ENCODE peak calls at places on chromosomes 11 and 22, in seven cellular contexts. One of them, this sample, is unnamed.

GRCh38 chr11:86182976-86183584 is 61.5 kb upstream of the EED start:
- DNase-seq in choroid plexus epithelial cell: peak
- DNase-seq in non-pigmented ciliary epithelial cell: no peak
- DNase-seq in foreskin fibroblast: no peak
- DNase-seq in stimulated activated CD4-positive, alpha-beta T cell treated with anti-CD3 and anti-CD28 coated beads, Interleukin-1b, Interleukin-23, amount 100 ng/mL, for 1 hour: peak
- DNase-seq in OCI-M1: peak
- DNase-seq in Daoy: peak
- DNase-seq in this sample: no peak

GRCh38 chr11:43282607-43283440 is 29.0 kb upstream of the API5 start:
- DNase-seq in choroid plexus epithelial cell: peak
- DNase-seq in non-pigmented ciliary epithelial cell: no peak
- DNase-seq in foreskin fibroblast: peak
- DNase-seq in stimulated activated CD4-positive, alpha-beta T cell treated with anti-CD3 and anti-CD28 coated beads, Interleukin-1b, Interleukin-23, amount 100 ng/mL, for 1 hour: peak
- DNase-seq in OCI-M1: peak
- DNase-seq in Daoy: peak
- DNase-seq in this sample: peak

GRCh38 chr11:118947999-118948398 is 8.1 kb upstream of the UPK2 start:
- DNase-seq in choroid plexus epithelial cell: no peak
- DNase-seq in non-pigmented ciliary epithelial cell: no peak
- DNase-seq in foreskin fibroblast: no peak
- DNase-seq in stimulated activated CD4-positive, alpha-beta T cell treated with anti-CD3 and anti-CD28 coated beads, Interleukin-1b, Interleukin-23, amount 100 ng/mL, for 1 hour: no peak
- DNase-seq in OCI-M1: no peak
- DNase-seq in Daoy: no peak
- DNase-seq in this sample: no peak

GRCh38 chr11:78655561-78655960 is 80.9 kb upstream of the NARS2 start:
- DNase-seq in choroid plexus epithelial cell: no peak
- DNase-seq in non-pigmented ciliary epithelial cell: no peak
- DNase-seq in foreskin fibroblast: no peak
- DNase-seq in stimulated activated CD4-positive, alpha-beta T cell treated with anti-CD3 and anti-CD28 coated beads, Interleukin-1b, Interleukin-23, amount 100 ng/mL, for 1 hour: no peak
- DNase-seq in OCI-M1: no peak
- DNase-seq in Daoy: no peak
- DNase-seq in this sample: no peak

GRCh38 chr22:22928666-22929380 is 41.2 kb downstream of the IGLL5 start:
- DNase-seq in choroid plexus epithelial cell: peak
- DNase-seq in non-pigmented ciliary epithelial cell: no peak
- DNase-seq in foreskin fibroblast: peak
- DNase-seq in stimulated activated CD4-positive, alpha-beta T cell treated with anti-CD3 and anti-CD28 coated beads, Interleukin-1b, Interleukin-23, amount 100 ng/mL, for 1 hour: no peak
- DNase-seq in OCI-M1: peak
- DNase-seq in Daoy: peak
- DNase-seq in this sample: no peak

GRCh38 chr11:78767409-78767932 is 192.8 kb upstream of the NARS2 start:
- DNase-seq in choroid plexus epithelial cell: no peak
- DNase-seq in non-pigmented ciliary epithelial cell: no peak
- DNase-seq in foreskin fibroblast: no peak
- DNase-seq in stimulated activated CD4-positive, alpha-beta T cell treated with anti-CD3 and anti-CD28 coated beads, Interleukin-1b, Interleukin-23, amount 100 ng/mL, for 1 hour: no peak
- DNase-seq in OCI-M1: no peak
- DNase-seq in Daoy: no peak
- DNase-seq in this sample: no peak

GRCh38 chr11:80349986-80350385 is 909.2 kb upstream of the TENM4 start:
- DNase-seq in choroid plexus epithelial cell: no peak
- DNase-seq in non-pigmented ciliary epithelial cell: no peak
- DNase-seq in foreskin fibroblast: no peak
- DNase-seq in stimulated activated CD4-positive, alpha-beta T cell treated with anti-CD3 and anti-CD28 coated beads, Interleukin-1b, Interleukin-23, amount 100 ng/mL, for 1 hour: no peak
- DNase-seq in OCI-M1: no peak
- DNase-seq in Daoy: no peak
- DNase-seq in this sample: no peak

GRCh38 chr11:73384871-73385692 is 8.9 kb downstream of the RELT start:
- DNase-seq in choroid plexus epithelial cell: peak
- DNase-seq in non-pigmented ciliary epithelial cell: no peak
- DNase-seq in foreskin fibroblast: no peak
- DNase-seq in stimulated activated CD4-positive, alpha-beta T cell treated with anti-CD3 and anti-CD28 coated beads, Interleukin-1b, Interleukin-23, amount 100 ng/mL, for 1 hour: no peak
- DNase-seq in OCI-M1: peak
- DNase-seq in Daoy: no peak
- DNase-seq in this sample: no peak

GRCh38 chr22:48667289-48667688 is 1160.4 kb downstream of the BRD1 start:
- DNase-seq in choroid plexus epithelial cell: no peak
- DNase-seq in non-pigmented ciliary epithelial cell: no peak
- DNase-seq in foreskin fibroblast: no peak
- DNase-seq in stimulated activated CD4-positive, alpha-beta T cell treated with anti-CD3 and anti-CD28 coated beads, Interleukin-1b, Interleukin-23, amount 100 ng/mL, for 1 hour: no peak
- DNase-seq in OCI-M1: no peak
- DNase-seq in Daoy: no peak
- DNase-seq in this sample: no peak

GRCh38 chr11:61744181-61744580 is 8.3 kb upstream of the MYRF start:
- DNase-seq in choroid plexus epithelial cell: no peak
- DNase-seq in non-pigmented ciliary epithelial cell: no peak
- DNase-seq in foreskin fibroblast: no peak
- DNase-seq in stimulated activated CD4-positive, alpha-beta T cell treated with anti-CD3 and anti-CD28 coated beads, Interleukin-1b, Interleukin-23, amount 100 ng/mL, for 1 hour: no peak
- DNase-seq in OCI-M1: no peak
- DNase-seq in Daoy: no peak
- DNase-seq in this sample: no peak

GRCh38 chr11:72735495-72736027 is 16.6 kb downstream of the ARAP1 start:
- DNase-seq in choroid plexus epithelial cell: peak
- DNase-seq in non-pigmented ciliary epithelial cell: no peak
- DNase-seq in foreskin fibroblast: peak
- DNase-seq in stimulated activated CD4-positive, alpha-beta T cell treated with anti-CD3 and anti-CD28 coated beads, Interleukin-1b, Interleukin-23, amount 100 ng/mL, for 1 hour: no peak
- DNase-seq in OCI-M1: peak
- DNase-seq in Daoy: peak
- DNase-seq in this sample: no peak

GRCh38 chr11:65417221-65417701 is 5.3 kb upstream of the NEAT1 start:
- DNase-seq in choroid plexus epithelial cell: no peak
- DNase-seq in non-pigmented ciliary epithelial cell: no peak
- DNase-seq in foreskin fibroblast: no peak
- DNase-seq in stimulated activated CD4-positive, alpha-beta T cell treated with anti-CD3 and anti-CD28 coated beads, Interleukin-1b, Interleukin-23, amount 100 ng/mL, for 1 hour: no peak
- DNase-seq in OCI-M1: peak
- DNase-seq in Daoy: no peak
- DNase-seq in this sample: no peak

GRCh38 chr22:28896611-28897010 is 13.2 kb downstream of the ZNRF3 start:
- DNase-seq in choroid plexus epithelial cell: no peak
- DNase-seq in non-pigmented ciliary epithelial cell: no peak
- DNase-seq in foreskin fibroblast: no peak
- DNase-seq in stimulated activated CD4-positive, alpha-beta T cell treated with anti-CD3 and anti-CD28 coated beads, Interleukin-1b, Interleukin-23, amount 100 ng/mL, for 1 hour: no peak
- DNase-seq in OCI-M1: no peak
- DNase-seq in Daoy: no peak
- DNase-seq in this sample: no peak

GRCh38 chr11:396511-396947 is 2.5 kb downstream of the PKP3 start:
- DNase-seq in choroid plexus epithelial cell: peak
- DNase-seq in non-pigmented ciliary epithelial cell: no peak
- DNase-seq in foreskin fibroblast: peak
- DNase-seq in stimulated activated CD4-positive, alpha-beta T cell treated with anti-CD3 and anti-CD28 coated beads, Interleukin-1b, Interleukin-23, amount 100 ng/mL, for 1 hour: no peak
- DNase-seq in OCI-M1: no peak
- DNase-seq in Daoy: peak
- DNase-seq in this sample: no peak

GRCh38 chr11:123702137-123702536 is 39.3 kb downstream of the ZNF202 start:
- DNase-seq in choroid plexus epithelial cell: no peak
- DNase-seq in non-pigmented ciliary epithelial cell: no peak
- DNase-seq in foreskin fibroblast: no peak
- DNase-seq in stimulated activated CD4-positive, alpha-beta T cell treated with anti-CD3 and anti-CD28 coated beads, Interleukin-1b, Interleukin-23, amount 100 ng/mL, for 1 hour: no peak
- DNase-seq in OCI-M1: no peak
- DNase-seq in Daoy: peak
- DNase-seq in this sample: no peak

GRCh38 chr22:19615867-19616581 is 91.8 kb upstream of the CLDN5 start:
- DNase-seq in choroid plexus epithelial cell: no peak
- DNase-seq in non-pigmented ciliary epithelial cell: no peak
- DNase-seq in foreskin fibroblast: no peak
- DNase-seq in stimulated activated CD4-positive, alpha-beta T cell treated with anti-CD3 and anti-CD28 coated beads, Interleukin-1b, Interleukin-23, amount 100 ng/mL, for 1 hour: no peak
- DNase-seq in OCI-M1: no peak
- DNase-seq in Daoy: no peak
- DNase-seq in this sample: no peak

GRCh38 chr11:57763568-57763967 is 2.0 kb downstream of the CTNND1 start:
- DNase-seq in choroid plexus epithelial cell: peak
- DNase-seq in non-pigmented ciliary epithelial cell: no peak
- DNase-seq in foreskin fibroblast: no peak
- DNase-seq in stimulated activated CD4-positive, alpha-beta T cell treated with anti-CD3 and anti-CD28 coated beads, Interleukin-1b, Interleukin-23, amount 100 ng/mL, for 1 hour: no peak
- DNase-seq in OCI-M1: peak
- DNase-seq in Daoy: peak
- DNase-seq in this sample: no peak

GRCh38 chr11:27171391-27171790 is 130.8 kb downstream of the BBOX1 start:
- DNase-seq in choroid plexus epithelial cell: no peak
- DNase-seq in non-pigmented ciliary epithelial cell: no peak
- DNase-seq in foreskin fibroblast: no peak
- DNase-seq in stimulated activated CD4-positive, alpha-beta T cell treated with anti-CD3 and anti-CD28 coated beads, Interleukin-1b, Interleukin-23, amount 100 ng/mL, for 1 hour: no peak
- DNase-seq in OCI-M1: no peak
- DNase-seq in Daoy: peak
- DNase-seq in this sample: no peak

GRCh38 chr22:23901600-23901999 is 7.4 kb downstream of the MIF start:
- DNase-seq in choroid plexus epithelial cell: no peak
- DNase-seq in non-pigmented ciliary epithelial cell: no peak
- DNase-seq in foreskin fibroblast: no peak
- DNase-seq in stimulated activated CD4-positive, alpha-beta T cell treated with anti-CD3 and anti-CD28 coated beads, Interleukin-1b, Interleukin-23, amount 100 ng/mL, for 1 hour: no peak
- DNase-seq in OCI-M1: peak
- DNase-seq in Daoy: no peak
- DNase-seq in this sample: no peak

GRCh38 chr22:37734402-37734700 is 37.5 kb downstream of the TRIOBP start:
- DNase-seq in choroid plexus epithelial cell: no peak
- DNase-seq in non-pigmented ciliary epithelial cell: no peak
- DNase-seq in foreskin fibroblast: no peak
- DNase-seq in stimulated activated CD4-positive, alpha-beta T cell treated with anti-CD3 and anti-CD28 coated beads, Interleukin-1b, Interleukin-23, amount 100 ng/mL, for 1 hour: no peak
- DNase-seq in OCI-M1: no peak
- DNase-seq in Daoy: no peak
- DNase-seq in this sample: no peak

GRCh38 chr11:94193288-94193687 is 64.6 kb downstream of the PANX1 start:
- DNase-seq in choroid plexus epithelial cell: no peak
- DNase-seq in non-pigmented ciliary epithelial cell: no peak
- DNase-seq in foreskin fibroblast: peak
- DNase-seq in stimulated activated CD4-positive, alpha-beta T cell treated with anti-CD3 and anti-CD28 coated beads, Interleukin-1b, Interleukin-23, amount 100 ng/mL, for 1 hour: no peak
- DNase-seq in OCI-M1: no peak
- DNase-seq in Daoy: peak
- DNase-seq in this sample: no peak

GRCh38 chr11:88594274-88594950 is 256.9 kb upstream of the CTSC start:
- DNase-seq in choroid plexus epithelial cell: no peak
- DNase-seq in non-pigmented ciliary epithelial cell: no peak
- DNase-seq in foreskin fibroblast: no peak
- DNase-seq in stimulated activated CD4-positive, alpha-beta T cell treated with anti-CD3 and anti-CD28 coated beads, Interleukin-1b, Interleukin-23, amount 100 ng/mL, for 1 hour: no peak
- DNase-seq in OCI-M1: no peak
- DNase-seq in Daoy: no peak
- DNase-seq in this sample: no peak

GRCh38 chr11:68163691-68164090 is 42.5 kb upstream of the CHKA start:
- DNase-seq in choroid plexus epithelial cell: no peak
- DNase-seq in non-pigmented ciliary epithelial cell: no peak
- DNase-seq in foreskin fibroblast: no peak
- DNase-seq in stimulated activated CD4-positive, alpha-beta T cell treated with anti-CD3 and anti-CD28 coated beads, Interleukin-1b, Interleukin-23, amount 100 ng/mL, for 1 hour: no peak
- DNase-seq in OCI-M1: no peak
- DNase-seq in Daoy: no peak
- DNase-seq in this sample: no peak

GRCh38 chr22:37419916-37420655 is 7.2 kb downstream of the ELFN2 start:
- DNase-seq in choroid plexus epithelial cell: no peak
- DNase-seq in non-pigmented ciliary epithelial cell: no peak
- DNase-seq in foreskin fibroblast: no peak
- DNase-seq in stimulated activated CD4-positive, alpha-beta T cell treated with anti-CD3 and anti-CD28 coated beads, Interleukin-1b, Interleukin-23, amount 100 ng/mL, for 1 hour: no peak
- DNase-seq in OCI-M1: no peak
- DNase-seq in Daoy: peak
- DNase-seq in this sample: no peak

GRCh38 chr22:43828711-43829447 is 16.8 kb upstream of the EFCAB6 start:
- DNase-seq in choroid plexus epithelial cell: peak
- DNase-seq in non-pigmented ciliary epithelial cell: no peak
- DNase-seq in foreskin fibroblast: peak
- DNase-seq in stimulated activated CD4-positive, alpha-beta T cell treated with anti-CD3 and anti-CD28 coated beads, Interleukin-1b, Interleukin-23, amount 100 ng/mL, for 1 hour: no peak
- DNase-seq in OCI-M1: no peak
- DNase-seq in Daoy: no peak
- DNase-seq in this sample: no peak

GRCh38 chr11:46162700-46163099 is 41.4 kb upstream of the PHF21A start:
- DNase-seq in choroid plexus epithelial cell: no peak
- DNase-seq in non-pigmented ciliary epithelial cell: no peak
- DNase-seq in foreskin fibroblast: no peak
- DNase-seq in stimulated activated CD4-positive, alpha-beta T cell treated with anti-CD3 and anti-CD28 coated beads, Interleukin-1b, Interleukin-23, amount 100 ng/mL, for 1 hour: no peak
- DNase-seq in OCI-M1: no peak
- DNase-seq in Daoy: no peak
- DNase-seq in this sample: no peak

GRCh38 chr11:8658210-8658968 is 24.1 kb downstream of the TRIM66 start:
- DNase-seq in choroid plexus epithelial cell: peak
- DNase-seq in non-pigmented ciliary epithelial cell: no peak
- DNase-seq in foreskin fibroblast: no peak
- DNase-seq in stimulated activated CD4-positive, alpha-beta T cell treated with anti-CD3 and anti-CD28 coated beads, Interleukin-1b, Interleukin-23, amount 100 ng/mL, for 1 hour: no peak
- DNase-seq in OCI-M1: no peak
- DNase-seq in Daoy: no peak
- DNase-seq in this sample: no peak

GRCh38 chr22:43821606-43822425 is 9.7 kb upstream of the EFCAB6 start:
- DNase-seq in choroid plexus epithelial cell: no peak
- DNase-seq in non-pigmented ciliary epithelial cell: no peak
- DNase-seq in foreskin fibroblast: no peak
- DNase-seq in stimulated activated CD4-positive, alpha-beta T cell treated with anti-CD3 and anti-CD28 coated beads, Interleukin-1b, Interleukin-23, amount 100 ng/mL, for 1 hour: no peak
- DNase-seq in OCI-M1: no peak
- DNase-seq in Daoy: no peak
- DNase-seq in this sample: no peak

GRCh38 chr11:10208045-10208674 is 85.9 kb downstream of the SBF2 start:
- DNase-seq in choroid plexus epithelial cell: peak
- DNase-seq in non-pigmented ciliary epithelial cell: peak
- DNase-seq in foreskin fibroblast: peak
- DNase-seq in stimulated activated CD4-positive, alpha-beta T cell treated with anti-CD3 and anti-CD28 coated beads, Interleukin-1b, Interleukin-23, amount 100 ng/mL, for 1 hour: no peak
- DNase-seq in OCI-M1: peak
- DNase-seq in Daoy: peak
- DNase-seq in this sample: peak

GRCh38 chr22:36197065-36197440 is 4.6 kb downstream of the APOL4 start:
- DNase-seq in choroid plexus epithelial cell: peak
- DNase-seq in non-pigmented ciliary epithelial cell: peak
- DNase-seq in foreskin fibroblast: no peak
- DNase-seq in stimulated activated CD4-positive, alpha-beta T cell treated with anti-CD3 and anti-CD28 coated beads, Interleukin-1b, Interleukin-23, amount 100 ng/mL, for 1 hour: no peak
- DNase-seq in OCI-M1: peak
- DNase-seq in Daoy: peak
- DNase-seq in this sample: no peak

GRCh38 chr11:32210601-32211000 is 119.7 kb downstream of the RCN1 start:
- DNase-seq in choroid plexus epithelial cell: peak
- DNase-seq in non-pigmented ciliary epithelial cell: no peak
- DNase-seq in foreskin fibroblast: no peak
- DNase-seq in stimulated activated CD4-positive, alpha-beta T cell treated with anti-CD3 and anti-CD28 coated beads, Interleukin-1b, Interleukin-23, amount 100 ng/mL, for 1 hour: no peak
- DNase-seq in OCI-M1: peak
- DNase-seq in Daoy: peak
- DNase-seq in this sample: no peak